ENCODE peak calls at places on chromosome 15, in seven cellular contexts. Q is A549, P is sigmoid colon, H is ovary, J is SK-N-SH, D is stomach, A is tibial nerve. X is an unnamed sample. For H3K9me3, the result is how much of the 10 kb centered on the place peaks cover.

GRCh38 chr15:34335176-34335575 is 2.4 kb downstream of the SLC12A6 start:
- DNase-seq in Q (no peak), P (no peak), H (no peak), J (no peak), D (no peak), A (no peak), X (no peak)

GRCh38 chr15:74233373-74233772 is 2.8 kb upstream of the CCDC33 start:
- DNase-seq in Q (no peak), P (no peak), H (no peak), J (no peak), D (no peak), A (no peak), X (no peak)

GRCh38 chr15:96497951-96498350 is 167.5 kb downstream of the NR2F2 start:
- DNase-seq in Q (no peak), P (no peak), H (no peak), J (no peak), D (no peak), A (no peak), X (no peak)

GRCh38 chr15:40420071-40420713 is 14.6 kb downstream of the IVD start:
- DNase-seq in Q (no peak), P (no peak), H (peak), J (no peak), D (peak), A (no peak), X (no peak)

GRCh38 chr15:48582472-48583235 is 62.9 kb downstream of the FBN1 start:
- DNase-seq in Q (no peak), P (no peak), H (no peak), J (no peak), D (no peak), A (no peak), X (no peak)

GRCh38 chr15:45645026-45645980 is 10.5 kb downstream of the SQOR start:
- DNase-seq in Q (peak), P (no peak), H (no peak), J (no peak), D (no peak), A (peak), X (no peak)

GRCh38 chr15:74784854-74785715 is 3.2 kb downstream of the CSK start:
- DNase-seq in Q (no peak), P (no peak), H (no peak), J (no peak), D (no peak), A (no peak), X (no peak)

GRCh38 chr15:62392411-62392810 is 227.3 kb upstream of the C2CD4B start:
- DNase-seq in Q (peak), P (no peak), H (peak), J (no peak), D (no peak), A (no peak), X (no peak)

GRCh38 chr15:43009206-43009605 is 88.6 kb upstream of the TTBK2 start:
- DNase-seq in Q (no peak), P (no peak), H (no peak), J (no peak), D (no peak), A (no peak), X (no peak)

GRCh38 chr15:65344214-65344908 is 33.4 kb downstream of the IGDCC3 start:
- DNase-seq in Q (no peak), P (peak), H (no peak), J (peak), D (no peak), A (no peak), X (no peak)

GRCh38 chr15:39261397-39261796 is 319.5 kb upstream of the THBS1 start:
- DNase-seq in Q (no peak), P (no peak), H (no peak), J (no peak), D (no peak), A (no peak), X (no peak)

GRCh38 chr15:39266882-39267281 is 314.0 kb upstream of the THBS1 start:
- DNase-seq in Q (no peak), P (no peak), H (no peak), J (no peak), D (no peak), A (no peak), X (no peak)

GRCh38 chr15:39267685-39268084 is 313.2 kb upstream of the THBS1 start:
- DNase-seq in Q (no peak), P (no peak), H (no peak), J (no peak), D (no peak), A (no peak), X (no peak)

GRCh38 chr15:39269352-39269751 is 311.5 kb upstream of the THBS1 start:
- DNase-seq in Q (no peak), P (no peak), H (no peak), J (peak), D (no peak), A (no peak), X (no peak)

GRCh38 chr15:39265261-39265660 is 315.6 kb upstream of the THBS1 start:
- DNase-seq in Q (no peak), P (no peak), H (no peak), J (no peak), D (no peak), A (no peak), X (no peak)
- H3K9me3 ChIP-seq in Q (under half), P (under half), H (under half), J (under half), D (under half), A (under half), X (under half)

GRCh38 chr15:89984421-89985010 is 16.6 kb upstream of the ZNF710 start:
- DNase-seq in Q (no peak), P (no peak), H (no peak), J (no peak), D (no peak), A (no peak), X (no peak)

GRCh38 chr15:89978914-89979313 is 22.2 kb upstream of the ZNF710 start:
- DNase-seq in Q (no peak), P (peak), H (no peak), J (no peak), D (no peak), A (no peak), X (no peak)

GRCh38 chr15:89984001-89984400 is 17.1 kb upstream of the ZNF710 start:
- DNase-seq in Q (no peak), P (no peak), H (no peak), J (no peak), D (no peak), A (no peak), X (no peak)

DNA sequence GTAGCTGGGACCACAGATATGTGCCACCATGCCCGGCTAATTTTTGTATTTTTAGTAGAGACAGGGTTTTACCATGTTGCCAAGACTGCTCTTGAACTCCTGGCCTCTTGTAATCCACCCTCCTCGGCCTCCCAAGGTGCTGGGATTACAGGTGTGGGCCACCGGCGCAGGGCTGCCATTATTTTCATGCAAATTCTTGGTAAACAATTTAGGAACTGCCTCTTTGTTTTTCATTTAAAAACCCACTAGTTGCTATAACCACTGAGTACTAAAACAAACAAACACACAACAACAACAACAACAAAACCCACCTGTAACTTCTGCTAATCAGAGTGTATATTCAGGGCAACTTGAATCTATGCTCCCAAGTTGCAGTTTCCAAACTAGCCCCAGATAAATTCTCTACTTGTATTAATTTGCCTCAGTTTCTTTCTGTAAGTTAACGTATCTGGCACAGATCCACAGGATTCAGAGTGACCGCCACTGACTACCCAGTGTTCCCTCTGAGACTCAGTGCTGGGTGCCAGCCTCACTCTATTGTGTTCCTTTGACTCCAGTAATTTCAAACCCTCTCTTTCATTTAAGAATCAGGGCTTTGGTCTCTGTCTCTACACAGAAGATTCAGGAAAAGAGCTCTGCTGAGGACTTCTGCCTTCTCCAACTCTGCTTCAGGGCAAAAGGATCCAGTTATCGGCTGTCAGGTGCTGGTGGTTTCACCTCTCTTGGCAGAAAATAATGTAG is 18.6 kb upstream of the ZNF710 start:
- DNase-seq in Q (no peak), P (no peak), H (no peak), J (no peak), D (no peak), A (no peak), X (no peak)
- TF ChIP-seq EP300 in Q (no peak), P (no peak), H (no peak), J (no peak), D (no peak), A (no peak), X (no peak)

GRCh38 chr15:86076468-86076867 is 3.2 kb upstream of the AGBL1 start:
- DNase-seq in Q (no peak), P (no peak), H (no peak), J (no peak), D (no peak), A (no peak), X (peak)

GRCh38 chr15:86082619-86083377 is 3.1 kb downstream of the AGBL1 start:
- DNase-seq in Q (no peak), P (no peak), H (no peak), J (peak), D (no peak), A (no peak), X (peak)

GRCh38 chr15:86077070-86077469 is 2.6 kb upstream of the AGBL1 start:
- DNase-seq in Q (no peak), P (no peak), H (no peak), J (no peak), D (no peak), A (no peak), X (peak)

GRCh38 chr15:86080302-86080701 is 631 bp downstream of the AGBL1 start:
- DNase-seq in Q (no peak), P (no peak), H (no peak), J (no peak), D (no peak), A (no peak), X (peak)

GRCh38 chr15:86079491-86080266 is at the start of gene AGBL1:
- DNase-seq in Q (no peak), P (no peak), H (no peak), J (no peak), D (no peak), A (no peak), X (peak)
- TF ChIP-seq CTCF in Q (no peak), P (no peak), H (no peak), J (no peak), D (no peak), A (no peak), X (no peak)

DNA sequence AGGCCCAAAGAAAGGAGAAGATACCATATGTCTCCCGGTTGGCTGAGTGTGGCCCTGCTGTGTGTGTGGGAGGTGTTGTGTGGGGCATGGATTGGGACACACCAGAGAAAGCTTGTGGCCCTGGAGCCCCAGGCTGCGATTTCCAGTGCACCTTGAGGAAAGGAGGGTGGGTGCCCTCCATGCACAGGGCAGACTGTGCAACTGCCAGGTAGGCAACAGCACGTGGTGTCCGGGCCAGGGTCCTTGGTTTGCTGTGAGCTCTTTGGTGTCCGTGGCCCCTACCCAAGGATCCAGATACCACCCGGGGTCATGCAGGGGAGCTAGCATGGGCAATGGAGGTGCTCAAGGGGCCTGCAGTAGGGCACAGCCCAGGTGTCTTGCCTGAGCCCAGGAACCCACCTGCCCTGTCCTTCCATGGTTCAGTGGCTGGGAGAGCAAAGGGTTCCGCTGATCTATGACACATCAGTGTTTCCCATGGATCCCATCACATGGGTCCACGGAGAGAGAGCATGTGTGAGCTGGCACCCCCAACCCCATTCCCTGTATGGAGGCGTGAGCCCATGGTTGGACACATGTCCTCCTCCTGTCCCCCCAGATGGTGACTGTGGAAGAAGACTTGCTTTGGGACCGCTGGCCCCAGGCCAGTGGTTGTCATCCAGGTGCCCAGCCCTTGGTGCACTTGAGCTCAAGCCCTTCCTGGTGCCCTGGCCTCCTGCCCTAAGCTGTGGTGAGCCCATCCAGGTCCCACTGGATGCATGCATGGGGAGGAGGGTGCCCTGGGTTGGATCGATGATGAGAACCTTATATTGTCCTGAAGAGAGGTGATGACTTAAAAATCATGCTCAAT is 223.4 kb downstream of the SNRPN start:
- DNase-seq in Q (no peak), P (peak), H (peak), J (no peak), D (peak), A (peak), X (peak)
- H3K9me3 ChIP-seq in Q (under half), P (under half), H (under half), J (under half), D (half or more), A (half or more), X (under half)

DNA sequence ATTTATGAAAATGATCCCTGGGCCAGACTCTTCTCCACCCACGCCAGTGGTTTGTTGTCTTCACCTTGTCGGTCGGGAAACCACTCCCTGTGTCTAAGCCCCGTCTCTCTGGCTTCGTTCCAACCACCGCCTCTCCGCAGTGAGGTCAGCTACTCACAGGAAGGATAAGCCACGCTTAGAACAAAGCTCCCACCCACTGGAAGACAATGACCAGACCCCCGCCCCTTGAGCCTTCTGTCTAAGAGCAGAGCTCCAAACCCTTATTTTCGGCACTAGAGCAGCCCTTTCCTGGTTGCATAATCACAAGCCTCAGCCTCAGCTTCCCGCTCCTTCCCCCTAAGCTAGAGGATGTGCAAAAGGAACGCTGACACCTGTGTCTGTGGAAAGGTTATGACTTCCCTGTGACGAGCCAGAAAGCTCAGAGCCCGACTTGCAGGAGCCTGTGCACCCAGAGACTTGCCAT is 114.9 kb upstream of the MEF2A start:
- DNase-seq in Q (no peak), P (peak), H (peak), J (no peak), D (peak), A (peak), X (no peak)
- TF ChIP-seq EP300 in Q (no peak), P (no peak), H (no peak), J (no peak), D (no peak), A (no peak), X (no peak)

GRCh38 chr15:57611938-57612337 is 20.2 kb downstream of the MYZAP start:
- DNase-seq in Q (peak), P (peak), H (no peak), J (peak), D (peak), A (no peak), X (no peak)
- TF ChIP-seq CTCF in Q (peak), P (peak), H (no peak), J (peak), D (no peak), A (no peak), X (peak)